ENCODE peak calls at places on chromosome 4, in seven cellular contexts. One of them, this sample, is unnamed.

GRCh38 chr4:120918788-120919187 is 3.7 kb downstream of the PRDM5 start:
- DNase-seq in glutamatergic neuron: no peak
- DNase-seq in PC-3: no peak
- DNase-seq in Peyer's patch: no peak
- DNase-seq in GM20000: no peak
- DNase-seq in lung: no peak
- DNase-seq in lower lobe of right lung: no peak
- DNase-seq in this sample: no peak

GRCh38 chr4:20358110-20358509 is 106.4 kb downstream of the SLIT2 start:
- DNase-seq in lower lobe of right lung: no peak
- DNase-seq in GM20000: no peak
- DNase-seq in PC-3: no peak
- DNase-seq in Peyer's patch: no peak
- DNase-seq in lung: no peak
- DNase-seq in glutamatergic neuron: no peak
- DNase-seq in this sample: no peak

GRCh38 chr4:76011700-76012387 is 4.5 kb upstream of the CXCL9 start:
- DNase-seq in GM20000: peak; percentile 63
- DNase-seq in lower lobe of right lung: no peak
- DNase-seq in glutamatergic neuron: no peak
- DNase-seq in Peyer's patch: no peak
- DNase-seq in lung: no peak
- DNase-seq in PC-3: peak; percentile 61
- DNase-seq in this sample: no peak

GRCh38 chr4:180391613-180392012 is 1851.6 kb upstream of the TENM3 start:
- DNase-seq in PC-3: no peak
- DNase-seq in GM20000: no peak
- DNase-seq in Peyer's patch: no peak
- DNase-seq in lung: no peak
- DNase-seq in lower lobe of right lung: no peak
- DNase-seq in glutamatergic neuron: no peak
- DNase-seq in this sample: no peak

GRCh38 chr4:186137193-186137792 is 32.8 kb downstream of the FAM149A start:
- DNase-seq in glutamatergic neuron: no peak
- DNase-seq in PC-3: peak; percentile 45
- DNase-seq in GM20000: peak; percentile 42
- DNase-seq in lung: no peak
- DNase-seq in Peyer's patch: no peak
- DNase-seq in lower lobe of right lung: no peak
- DNase-seq in this sample: no peak

GRCh38 chr4:103091601-103092223 is 7.9 kb downstream of the BDH2 start:
- DNase-seq in PC-3: peak; percentile 62
- DNase-seq in GM20000: peak; percentile 46
- DNase-seq in lung: no peak
- DNase-seq in Peyer's patch: no peak
- DNase-seq in lower lobe of right lung: no peak
- DNase-seq in glutamatergic neuron: no peak
- DNase-seq in this sample: no peak

GRCh38 chr4:21769404-21770147 is 179.0 kb downstream of the KCNIP4 start:
- DNase-seq in lower lobe of right lung: no peak
- DNase-seq in lung: no peak
- DNase-seq in glutamatergic neuron: no peak
- DNase-seq in Peyer's patch: no peak
- DNase-seq in GM20000: no peak
- DNase-seq in PC-3: peak; percentile 79
- DNase-seq in this sample: no peak

GRCh38 chr4:15232725-15233597 is 194.9 kb upstream of the C1QTNF7 start:
- DNase-seq in Peyer's patch: no peak
- DNase-seq in glutamatergic neuron: no peak
- DNase-seq in PC-3: peak; percentile 2
- DNase-seq in GM20000: peak; percentile 15
- DNase-seq in lower lobe of right lung: no peak
- DNase-seq in lung: no peak
- DNase-seq in this sample: no peak

GRCh38 chr4:814312-814850 is 11.5 kb downstream of the CPLX1 start:
- DNase-seq in GM20000: no peak
- DNase-seq in glutamatergic neuron: no peak
- DNase-seq in PC-3: no peak
- DNase-seq in lower lobe of right lung: peak; percentile 37
- DNase-seq in Peyer's patch: no peak
- DNase-seq in lung: no peak
- DNase-seq in this sample: no peak

GRCh38 chr4:34362654-34363053 is 1881.7 kb downstream of the ARAP2 start:
- DNase-seq in glutamatergic neuron: no peak
- DNase-seq in GM20000: no peak
- DNase-seq in lung: no peak
- DNase-seq in lower lobe of right lung: no peak
- DNase-seq in PC-3: no peak
- DNase-seq in Peyer's patch: no peak
- DNase-seq in this sample: no peak

GRCh38 chr4:38993683-38994082 is 38.5 kb downstream of the TMEM156 start:
- DNase-seq in GM20000: no peak
- DNase-seq in lower lobe of right lung: no peak
- DNase-seq in lung: no peak
- DNase-seq in PC-3: no peak
- DNase-seq in glutamatergic neuron: no peak
- DNase-seq in Peyer's patch: no peak
- DNase-seq in this sample: no peak

GRCh38 chr4:3270141-3270611 is 21.2 kb downstream of the MSANTD1 start:
- DNase-seq in Peyer's patch: no peak
- DNase-seq in PC-3: no peak
- DNase-seq in lung: no peak
- DNase-seq in GM20000: no peak
- DNase-seq in lower lobe of right lung: no peak
- DNase-seq in glutamatergic neuron: no peak
- DNase-seq in this sample: no peak

GRCh38 chr4:105113800-105114199 is 32.9 kb upstream of the TET2 start:
- DNase-seq in lower lobe of right lung: no peak
- DNase-seq in glutamatergic neuron: no peak
- DNase-seq in PC-3: no peak
- DNase-seq in Peyer's patch: no peak
- DNase-seq in GM20000: no peak
- DNase-seq in lung: no peak
- DNase-seq in this sample: no peak

GRCh38 chr4:108240356-108240755 is 71.6 kb upstream of the LEF1 start:
- DNase-seq in lower lobe of right lung: no peak
- DNase-seq in glutamatergic neuron: no peak
- DNase-seq in PC-3: no peak
- DNase-seq in lung: no peak
- DNase-seq in Peyer's patch: no peak
- DNase-seq in GM20000: no peak
- DNase-seq in this sample: no peak

GRCh38 chr4:138190452-138190858 is 51.7 kb downstream of the SLC7A11 start:
- DNase-seq in lung: no peak
- DNase-seq in Peyer's patch: no peak
- DNase-seq in lower lobe of right lung: no peak
- DNase-seq in PC-3: no peak
- DNase-seq in GM20000: peak; percentile 61
- DNase-seq in glutamatergic neuron: no peak
- DNase-seq in this sample: no peak

GRCh38 chr4:97646997-97647396 is 496.3 kb downstream of the STPG2 start:
- DNase-seq in GM20000: no peak
- DNase-seq in lung: no peak
- DNase-seq in Peyer's patch: no peak
- DNase-seq in lower lobe of right lung: no peak
- DNase-seq in PC-3: peak; percentile 42
- DNase-seq in glutamatergic neuron: no peak
- DNase-seq in this sample: no peak

GRCh38 chr4:45063166-45063565 is 336.8 kb upstream of the GNPDA2 start:
- DNase-seq in GM20000: no peak
- DNase-seq in lung: no peak
- DNase-seq in glutamatergic neuron: no peak
- DNase-seq in PC-3: no peak
- DNase-seq in Peyer's patch: no peak
- DNase-seq in lower lobe of right lung: no peak
- DNase-seq in this sample: no peak

GRCh38 chr4:186192068-186192751 is 843 bp downstream of the CYP4V2 start:
- DNase-seq in GM20000: peak; percentile 45
- DNase-seq in Peyer's patch: peak; percentile 72
- DNase-seq in glutamatergic neuron: peak; percentile 54
- DNase-seq in lower lobe of right lung: no peak
- DNase-seq in lung: no peak
- DNase-seq in PC-3: peak; percentile 6
- DNase-seq in this sample: no peak

GRCh38 chr4:173328236-173328901 is 5.8 kb downstream of the HMGB2 start:
- DNase-seq in lower lobe of right lung: no peak
- DNase-seq in lung: no peak
- DNase-seq in Peyer's patch: no peak
- DNase-seq in glutamatergic neuron: no peak
- DNase-seq in PC-3: no peak
- DNase-seq in GM20000: no peak
- DNase-seq in this sample: no peak

GRCh38 chr4:10403633-10404445 is 53.4 kb downstream of the ZNF518B start:
- DNase-seq in Peyer's patch: no peak
- DNase-seq in PC-3: peak; percentile 48
- DNase-seq in GM20000: peak; percentile 36
- DNase-seq in lung: no peak
- DNase-seq in lower lobe of right lung: no peak
- DNase-seq in glutamatergic neuron: no peak
- DNase-seq in this sample: no peak

GRCh38 chr4:182593864-182594263 is 323.3 kb downstream of the DCTD start:
- DNase-seq in GM20000: no peak
- DNase-seq in Peyer's patch: no peak
- DNase-seq in lower lobe of right lung: no peak
- DNase-seq in PC-3: no peak
- DNase-seq in lung: no peak
- DNase-seq in glutamatergic neuron: no peak
- DNase-seq in this sample: no peak

GRCh38 chr4:48930654-48931053 is 24.1 kb upstream of the OCIAD2 start:
- DNase-seq in lung: no peak
- DNase-seq in GM20000: no peak
- DNase-seq in PC-3: no peak
- DNase-seq in Peyer's patch: no peak
- DNase-seq in glutamatergic neuron: no peak
- DNase-seq in lower lobe of right lung: no peak
- DNase-seq in this sample: no peak
- TF ChIP-seq CTCF in lung: no peak
- TF ChIP-seq CTCF in GM20000: no peak
- TF ChIP-seq CTCF in PC-3: peak; percentile 12
- TF ChIP-seq CTCF in Peyer's patch: no peak
- TF ChIP-seq CTCF in glutamatergic neuron: no peak
- TF ChIP-seq CTCF in lower lobe of right lung: no peak
- TF ChIP-seq CTCF in this sample: no peak

GRCh38 chr4:168794881-168795280 is 215.2 kb downstream of the CBR4 start:
- DNase-seq in lung: no peak
- DNase-seq in Peyer's patch: no peak
- DNase-seq in glutamatergic neuron: no peak
- DNase-seq in GM20000: no peak
- DNase-seq in PC-3: no peak
- DNase-seq in lower lobe of right lung: no peak
- DNase-seq in this sample: no peak

GRCh38 chr4:168797738-168798375 is 212.2 kb downstream of the CBR4 start:
- DNase-seq in GM20000: no peak
- DNase-seq in glutamatergic neuron: no peak
- DNase-seq in lung: no peak
- DNase-seq in PC-3: no peak
- DNase-seq in Peyer's patch: no peak
- DNase-seq in lower lobe of right lung: no peak
- DNase-seq in this sample: no peak

GRCh38 chr4:168795346-168795745 is 214.7 kb downstream of the CBR4 start:
- DNase-seq in Peyer's patch: no peak
- DNase-seq in GM20000: no peak
- DNase-seq in lower lobe of right lung: no peak
- DNase-seq in PC-3: no peak
- DNase-seq in glutamatergic neuron: no peak
- DNase-seq in lung: no peak
- DNase-seq in this sample: no peak

GRCh38 chr4:168797176-168797575 is 212.9 kb downstream of the CBR4 start:
- DNase-seq in Peyer's patch: no peak
- DNase-seq in lower lobe of right lung: no peak
- DNase-seq in GM20000: no peak
- DNase-seq in glutamatergic neuron: no peak
- DNase-seq in lung: no peak
- DNase-seq in PC-3: peak; percentile 81
- DNase-seq in this sample: no peak

GRCh38 chr4:168796362-168797106 is 213.5 kb downstream of the CBR4 start:
- DNase-seq in glutamatergic neuron: no peak
- DNase-seq in Peyer's patch: peak; percentile 61
- DNase-seq in GM20000: no peak
- DNase-seq in lung: no peak
- DNase-seq in PC-3: peak; percentile 88
- DNase-seq in lower lobe of right lung: no peak
- DNase-seq in this sample: no peak
- TF ChIP-seq CTCF in glutamatergic neuron: no peak
- TF ChIP-seq CTCF in Peyer's patch: no peak
- TF ChIP-seq CTCF in GM20000: no peak
- TF ChIP-seq CTCF in lung: no peak
- TF ChIP-seq CTCF in PC-3: no peak
- TF ChIP-seq CTCF in lower lobe of right lung: no peak
- TF ChIP-seq CTCF in this sample: no peak

DNA sequence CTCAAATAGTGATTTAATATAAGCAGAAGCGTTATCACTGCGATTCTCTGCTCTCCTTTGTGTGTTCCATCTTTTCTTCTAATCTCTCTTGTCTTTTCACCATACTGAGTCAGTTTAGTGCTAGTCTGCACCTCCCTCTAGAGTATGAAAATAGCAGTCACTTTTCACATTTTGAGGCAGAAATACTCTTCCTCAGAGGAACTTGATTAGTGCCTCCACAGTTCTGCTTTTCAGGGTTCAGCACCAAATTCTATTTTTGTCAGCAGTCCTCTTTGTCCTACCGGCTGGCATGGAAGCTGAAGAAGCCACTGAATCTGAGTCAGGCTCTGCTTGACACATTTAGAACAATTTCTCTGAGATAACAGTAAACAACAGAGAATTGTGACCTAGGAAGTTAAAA is 49.7 kb upstream of the ANKRD17 start:
- DNase-seq in PC-3: peak; percentile 53
- DNase-seq in GM20000: peak; percentile 10
- DNase-seq in glutamatergic neuron: no peak
- DNase-seq in Peyer's patch: no peak
- DNase-seq in lung: no peak
- DNase-seq in lower lobe of right lung: no peak
- DNase-seq in this sample: no peak
- TF ChIP-seq CTCF in PC-3: peak; percentile 60
- TF ChIP-seq CTCF in GM20000: no peak
- TF ChIP-seq CTCF in glutamatergic neuron: no peak
- TF ChIP-seq CTCF in Peyer's patch: no peak
- TF ChIP-seq CTCF in lung: no peak
- TF ChIP-seq CTCF in lower lobe of right lung: no peak
- TF ChIP-seq CTCF in this sample: no peak

DNA sequence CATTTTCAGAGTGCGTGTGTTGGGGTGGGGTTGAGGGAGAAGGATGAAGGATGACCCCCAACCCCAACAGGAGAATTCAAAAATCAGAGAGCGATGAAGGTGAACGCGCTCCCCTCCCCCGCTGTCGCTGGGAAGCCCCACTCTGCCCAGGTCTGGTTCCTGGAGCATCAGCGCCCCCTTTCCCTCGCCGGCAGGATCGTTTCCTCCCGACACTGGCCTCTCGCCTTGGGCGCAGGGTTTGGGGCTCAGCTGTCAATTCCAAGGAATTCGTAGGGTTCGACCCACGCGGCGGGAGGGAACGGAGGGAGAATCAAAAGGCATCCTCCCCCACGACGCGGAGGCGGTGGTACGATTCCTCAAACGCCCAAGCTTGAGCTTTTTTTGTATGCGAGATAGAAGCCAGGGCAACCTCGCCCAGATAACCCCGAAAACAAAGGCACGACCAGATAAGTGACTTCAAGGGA is 997 bp upstream of the PDGFRA start:
- DNase-seq in GM20000: peak; percentile 73
- DNase-seq in glutamatergic neuron: peak; percentile 91
- DNase-seq in lower lobe of right lung: peak; percentile 62
- DNase-seq in PC-3: peak; percentile 83
- DNase-seq in Peyer's patch: peak; percentile 75
- DNase-seq in lung: peak; percentile 66
- DNase-seq in this sample: peak; percentile 17
- TF ChIP-seq CTCF in GM20000: peak; percentile 49
- TF ChIP-seq CTCF in glutamatergic neuron: peak; percentile 75
- TF ChIP-seq CTCF in lower lobe of right lung: peak; percentile 60
- TF ChIP-seq CTCF in PC-3: peak; percentile 96
- TF ChIP-seq CTCF in Peyer's patch: no peak
- TF ChIP-seq CTCF in lung: peak; percentile 34
- TF ChIP-seq CTCF in this sample: no peak